ENCODE peak calls at places on chromosomes 11 and 22, in four cellular contexts. One of them, this sample, is unnamed.
A peak's percentile ranks its signal among the peaks of the same experiment; 100 is the strongest.

GRCh38 chr11:45537617-45538016 is 127.8 kb downstream of the CHST1 start:
- DNase-seq in stimulated activated CD8-positive, alpha-beta memory T cell treated with anti-CD3 and anti-CD28 coated beads, Interleukin-4, amount 100 ng/mL, for 24 hours: no peak
- DNase-seq in activated T-helper 1 cell treated with anti-CD3 and anti-CD28 coated beads, Interleukin-12 subunit alpha, Interleukin-12 subunit beta, Interleukin-2, Interleukin-4 antibody, amounts not matched to agents 30 ng/mL and 10 ng/mL and 1 ng/mL, durations not matched to agents 14 hours and 24 hours and 36 hours: no peak
- DNase-seq in NCI-H524 treated with DMSO at 0.1 percent for 48 hours: no peak
- DNase-seq in this sample: no peak

GRCh38 chr22:34855471-34855870 is 210.5 kb upstream of the ISX start:
- DNase-seq in NCI-H524 treated with DMSO at 0.1 percent for 48 hours: no peak
- DNase-seq in stimulated activated CD8-positive, alpha-beta memory T cell treated with anti-CD3 and anti-CD28 coated beads, Interleukin-4, amount 100 ng/mL, for 24 hours: no peak
- DNase-seq in activated T-helper 1 cell treated with anti-CD3 and anti-CD28 coated beads, Interleukin-12 subunit alpha, Interleukin-12 subunit beta, Interleukin-2, Interleukin-4 antibody, amounts not matched to agents 30 ng/mL and 10 ng/mL and 1 ng/mL, durations not matched to agents 14 hours and 24 hours and 36 hours: no peak
- DNase-seq in this sample: no peak

GRCh38 chr11:18245396-18245795 is 3.1 kb downstream of the SAA2 start:
- DNase-seq in activated T-helper 1 cell treated with anti-CD3 and anti-CD28 coated beads, Interleukin-12 subunit alpha, Interleukin-12 subunit beta, Interleukin-2, Interleukin-4 antibody, amounts not matched to agents 30 ng/mL and 10 ng/mL and 1 ng/mL, durations not matched to agents 14 hours and 24 hours and 36 hours: no peak
- DNase-seq in stimulated activated CD8-positive, alpha-beta memory T cell treated with anti-CD3 and anti-CD28 coated beads, Interleukin-4, amount 100 ng/mL, for 24 hours: no peak
- DNase-seq in NCI-H524 treated with DMSO at 0.1 percent for 48 hours: no peak
- DNase-seq in this sample: no peak

GRCh38 chr11:77147668-77148321 is 19.7 kb downstream of the MYO7A start:
- DNase-seq in NCI-H524 treated with DMSO at 0.1 percent for 48 hours: peak; percentile 86
- DNase-seq in stimulated activated CD8-positive, alpha-beta memory T cell treated with anti-CD3 and anti-CD28 coated beads, Interleukin-4, amount 100 ng/mL, for 24 hours: peak; percentile 13
- DNase-seq in activated T-helper 1 cell treated with anti-CD3 and anti-CD28 coated beads, Interleukin-12 subunit alpha, Interleukin-12 subunit beta, Interleukin-2, Interleukin-4 antibody, amounts not matched to agents 30 ng/mL and 10 ng/mL and 1 ng/mL, durations not matched to agents 14 hours and 24 hours and 36 hours: no peak
- DNase-seq in this sample: peak; percentile 23

GRCh38 chr11:40166892-40167291 is 1292.6 kb downstream of the LRRC4C start:
- DNase-seq in NCI-H524 treated with DMSO at 0.1 percent for 48 hours: no peak
- DNase-seq in stimulated activated CD8-positive, alpha-beta memory T cell treated with anti-CD3 and anti-CD28 coated beads, Interleukin-4, amount 100 ng/mL, for 24 hours: no peak
- DNase-seq in activated T-helper 1 cell treated with anti-CD3 and anti-CD28 coated beads, Interleukin-12 subunit alpha, Interleukin-12 subunit beta, Interleukin-2, Interleukin-4 antibody, amounts not matched to agents 30 ng/mL and 10 ng/mL and 1 ng/mL, durations not matched to agents 14 hours and 24 hours and 36 hours: no peak
- DNase-seq in this sample: no peak

GRCh38 chr11:104538313-104538712 is 359.9 kb downstream of the CASP12 start:
- DNase-seq in activated T-helper 1 cell treated with anti-CD3 and anti-CD28 coated beads, Interleukin-12 subunit alpha, Interleukin-12 subunit beta, Interleukin-2, Interleukin-4 antibody, amounts not matched to agents 30 ng/mL and 10 ng/mL and 1 ng/mL, durations not matched to agents 14 hours and 24 hours and 36 hours: no peak
- DNase-seq in NCI-H524 treated with DMSO at 0.1 percent for 48 hours: no peak
- DNase-seq in stimulated activated CD8-positive, alpha-beta memory T cell treated with anti-CD3 and anti-CD28 coated beads, Interleukin-4, amount 100 ng/mL, for 24 hours: no peak
- DNase-seq in this sample: no peak

GRCh38 chr11:70448983-70449567 is 50.7 kb downstream of the CTTN start:
- DNase-seq in NCI-H524 treated with DMSO at 0.1 percent for 48 hours: no peak
- DNase-seq in activated T-helper 1 cell treated with anti-CD3 and anti-CD28 coated beads, Interleukin-12 subunit alpha, Interleukin-12 subunit beta, Interleukin-2, Interleukin-4 antibody, amounts not matched to agents 30 ng/mL and 10 ng/mL and 1 ng/mL, durations not matched to agents 14 hours and 24 hours and 36 hours: no peak
- DNase-seq in stimulated activated CD8-positive, alpha-beta memory T cell treated with anti-CD3 and anti-CD28 coated beads, Interleukin-4, amount 100 ng/mL, for 24 hours: no peak
- DNase-seq in this sample: no peak

GRCh38 chr22:50535113-50535512 is 5.3 kb upstream of the TYMP start:
- DNase-seq in stimulated activated CD8-positive, alpha-beta memory T cell treated with anti-CD3 and anti-CD28 coated beads, Interleukin-4, amount 100 ng/mL, for 24 hours: no peak
- DNase-seq in activated T-helper 1 cell treated with anti-CD3 and anti-CD28 coated beads, Interleukin-12 subunit alpha, Interleukin-12 subunit beta, Interleukin-2, Interleukin-4 antibody, amounts not matched to agents 30 ng/mL and 10 ng/mL and 1 ng/mL, durations not matched to agents 14 hours and 24 hours and 36 hours: no peak
- DNase-seq in NCI-H524 treated with DMSO at 0.1 percent for 48 hours: no peak
- DNase-seq in this sample: no peak

GRCh38 chr11:34458566-34458965 is 19.8 kb downstream of the CAT start:
- DNase-seq in NCI-H524 treated with DMSO at 0.1 percent for 48 hours: no peak
- DNase-seq in stimulated activated CD8-positive, alpha-beta memory T cell treated with anti-CD3 and anti-CD28 coated beads, Interleukin-4, amount 100 ng/mL, for 24 hours: no peak
- DNase-seq in activated T-helper 1 cell treated with anti-CD3 and anti-CD28 coated beads, Interleukin-12 subunit alpha, Interleukin-12 subunit beta, Interleukin-2, Interleukin-4 antibody, amounts not matched to agents 30 ng/mL and 10 ng/mL and 1 ng/mL, durations not matched to agents 14 hours and 24 hours and 36 hours: no peak
- DNase-seq in this sample: no peak

GRCh38 chr11:19816817-19817216 is 104.2 kb downstream of the NAV2 start:
- DNase-seq in NCI-H524 treated with DMSO at 0.1 percent for 48 hours: peak; percentile 29
- DNase-seq in activated T-helper 1 cell treated with anti-CD3 and anti-CD28 coated beads, Interleukin-12 subunit alpha, Interleukin-12 subunit beta, Interleukin-2, Interleukin-4 antibody, amounts not matched to agents 30 ng/mL and 10 ng/mL and 1 ng/mL, durations not matched to agents 14 hours and 24 hours and 36 hours: no peak
- DNase-seq in stimulated activated CD8-positive, alpha-beta memory T cell treated with anti-CD3 and anti-CD28 coated beads, Interleukin-4, amount 100 ng/mL, for 24 hours: no peak
- DNase-seq in this sample: no peak

GRCh38 chr11:132717824-132718223 is 814.5 kb downstream of the OPCML start:
- DNase-seq in stimulated activated CD8-positive, alpha-beta memory T cell treated with anti-CD3 and anti-CD28 coated beads, Interleukin-4, amount 100 ng/mL, for 24 hours: no peak
- DNase-seq in NCI-H524 treated with DMSO at 0.1 percent for 48 hours: no peak
- DNase-seq in activated T-helper 1 cell treated with anti-CD3 and anti-CD28 coated beads, Interleukin-12 subunit alpha, Interleukin-12 subunit beta, Interleukin-2, Interleukin-4 antibody, amounts not matched to agents 30 ng/mL and 10 ng/mL and 1 ng/mL, durations not matched to agents 14 hours and 24 hours and 36 hours: no peak
- DNase-seq in this sample: no peak

GRCh38 chr22:24587251-24587650 is 5.6 kb downstream of the LRRC75B start:
- DNase-seq in NCI-H524 treated with DMSO at 0.1 percent for 48 hours: no peak
- DNase-seq in stimulated activated CD8-positive, alpha-beta memory T cell treated with anti-CD3 and anti-CD28 coated beads, Interleukin-4, amount 100 ng/mL, for 24 hours: no peak
- DNase-seq in activated T-helper 1 cell treated with anti-CD3 and anti-CD28 coated beads, Interleukin-12 subunit alpha, Interleukin-12 subunit beta, Interleukin-2, Interleukin-4 antibody, amounts not matched to agents 30 ng/mL and 10 ng/mL and 1 ng/mL, durations not matched to agents 14 hours and 24 hours and 36 hours: no peak
- DNase-seq in this sample: no peak

GRCh38 chr11:70302086-70302752 is 31.7 kb downstream of the PPFIA1 start:
- DNase-seq in stimulated activated CD8-positive, alpha-beta memory T cell treated with anti-CD3 and anti-CD28 coated beads, Interleukin-4, amount 100 ng/mL, for 24 hours: no peak
- DNase-seq in activated T-helper 1 cell treated with anti-CD3 and anti-CD28 coated beads, Interleukin-12 subunit alpha, Interleukin-12 subunit beta, Interleukin-2, Interleukin-4 antibody, amounts not matched to agents 30 ng/mL and 10 ng/mL and 1 ng/mL, durations not matched to agents 14 hours and 24 hours and 36 hours: no peak
- DNase-seq in NCI-H524 treated with DMSO at 0.1 percent for 48 hours: no peak
- DNase-seq in this sample: no peak

GRCh38 chr11:62611705-62612365 is 740 bp downstream of the EML3 start:
- DNase-seq in stimulated activated CD8-positive, alpha-beta memory T cell treated with anti-CD3 and anti-CD28 coated beads, Interleukin-4, amount 100 ng/mL, for 24 hours: peak; percentile 40
- DNase-seq in activated T-helper 1 cell treated with anti-CD3 and anti-CD28 coated beads, Interleukin-12 subunit alpha, Interleukin-12 subunit beta, Interleukin-2, Interleukin-4 antibody, amounts not matched to agents 30 ng/mL and 10 ng/mL and 1 ng/mL, durations not matched to agents 14 hours and 24 hours and 36 hours: no peak
- DNase-seq in NCI-H524 treated with DMSO at 0.1 percent for 48 hours: no peak
- DNase-seq in this sample: peak; percentile 44

GRCh38 chr11:78331711-78332110 is 85.9 kb downstream of the GAB2 start:
- DNase-seq in activated T-helper 1 cell treated with anti-CD3 and anti-CD28 coated beads, Interleukin-12 subunit alpha, Interleukin-12 subunit beta, Interleukin-2, Interleukin-4 antibody, amounts not matched to agents 30 ng/mL and 10 ng/mL and 1 ng/mL, durations not matched to agents 14 hours and 24 hours and 36 hours: no peak
- DNase-seq in stimulated activated CD8-positive, alpha-beta memory T cell treated with anti-CD3 and anti-CD28 coated beads, Interleukin-4, amount 100 ng/mL, for 24 hours: no peak
- DNase-seq in NCI-H524 treated with DMSO at 0.1 percent for 48 hours: no peak
- DNase-seq in this sample: no peak

GRCh38 chr22:22815397-22816170 is 72.0 kb upstream of the IGLL5 start:
- DNase-seq in NCI-H524 treated with DMSO at 0.1 percent for 48 hours: no peak
- DNase-seq in stimulated activated CD8-positive, alpha-beta memory T cell treated with anti-CD3 and anti-CD28 coated beads, Interleukin-4, amount 100 ng/mL, for 24 hours: no peak
- DNase-seq in activated T-helper 1 cell treated with anti-CD3 and anti-CD28 coated beads, Interleukin-12 subunit alpha, Interleukin-12 subunit beta, Interleukin-2, Interleukin-4 antibody, amounts not matched to agents 30 ng/mL and 10 ng/mL and 1 ng/mL, durations not matched to agents 14 hours and 24 hours and 36 hours: no peak
- DNase-seq in this sample: no peak

GRCh38 chr22:43828711-43829447 is 16.8 kb upstream of the EFCAB6 start:
- DNase-seq in activated T-helper 1 cell treated with anti-CD3 and anti-CD28 coated beads, Interleukin-12 subunit alpha, Interleukin-12 subunit beta, Interleukin-2, Interleukin-4 antibody, amounts not matched to agents 30 ng/mL and 10 ng/mL and 1 ng/mL, durations not matched to agents 14 hours and 24 hours and 36 hours: no peak
- DNase-seq in stimulated activated CD8-positive, alpha-beta memory T cell treated with anti-CD3 and anti-CD28 coated beads, Interleukin-4, amount 100 ng/mL, for 24 hours: no peak
- DNase-seq in NCI-H524 treated with DMSO at 0.1 percent for 48 hours: peak; percentile 5
- DNase-seq in this sample: no peak

GRCh38 chr11:78022397-78023396 is at the start of gene KCTD14:
- DNase-seq in NCI-H524 treated with DMSO at 0.1 percent for 48 hours: no peak
- DNase-seq in activated T-helper 1 cell treated with anti-CD3 and anti-CD28 coated beads, Interleukin-12 subunit alpha, Interleukin-12 subunit beta, Interleukin-2, Interleukin-4 antibody, amounts not matched to agents 30 ng/mL and 10 ng/mL and 1 ng/mL, durations not matched to agents 14 hours and 24 hours and 36 hours: no peak
- DNase-seq in stimulated activated CD8-positive, alpha-beta memory T cell treated with anti-CD3 and anti-CD28 coated beads, Interleukin-4, amount 100 ng/mL, for 24 hours: no peak
- DNase-seq in this sample: no peak

GRCh38 chr11:103338621-103339484 is 229.6 kb downstream of the DYNC2H1 start:
- DNase-seq in stimulated activated CD8-positive, alpha-beta memory T cell treated with anti-CD3 and anti-CD28 coated beads, Interleukin-4, amount 100 ng/mL, for 24 hours: no peak
- DNase-seq in activated T-helper 1 cell treated with anti-CD3 and anti-CD28 coated beads, Interleukin-12 subunit alpha, Interleukin-12 subunit beta, Interleukin-2, Interleukin-4 antibody, amounts not matched to agents 30 ng/mL and 10 ng/mL and 1 ng/mL, durations not matched to agents 14 hours and 24 hours and 36 hours: no peak
- DNase-seq in NCI-H524 treated with DMSO at 0.1 percent for 48 hours: no peak
- DNase-seq in this sample: no peak

GRCh38 chr22:43970037-43970747 is 14.9 kb downstream of the SAMM50 start:
- DNase-seq in stimulated activated CD8-positive, alpha-beta memory T cell treated with anti-CD3 and anti-CD28 coated beads, Interleukin-4, amount 100 ng/mL, for 24 hours: no peak
- DNase-seq in NCI-H524 treated with DMSO at 0.1 percent for 48 hours: no peak
- DNase-seq in activated T-helper 1 cell treated with anti-CD3 and anti-CD28 coated beads, Interleukin-12 subunit alpha, Interleukin-12 subunit beta, Interleukin-2, Interleukin-4 antibody, amounts not matched to agents 30 ng/mL and 10 ng/mL and 1 ng/mL, durations not matched to agents 14 hours and 24 hours and 36 hours: no peak
- DNase-seq in this sample: no peak

GRCh38 chr11:313787-314547 is at the start of gene IFITM1:
- DNase-seq in stimulated activated CD8-positive, alpha-beta memory T cell treated with anti-CD3 and anti-CD28 coated beads, Interleukin-4, amount 100 ng/mL, for 24 hours: no peak
- DNase-seq in activated T-helper 1 cell treated with anti-CD3 and anti-CD28 coated beads, Interleukin-12 subunit alpha, Interleukin-12 subunit beta, Interleukin-2, Interleukin-4 antibody, amounts not matched to agents 30 ng/mL and 10 ng/mL and 1 ng/mL, durations not matched to agents 14 hours and 24 hours and 36 hours: peak; percentile 64
- DNase-seq in NCI-H524 treated with DMSO at 0.1 percent for 48 hours: no peak
- DNase-seq in this sample: peak; percentile 57

GRCh38 chr11:128691802-128692749 is 1.8 kb upstream of the FLI1 start:
- DNase-seq in stimulated activated CD8-positive, alpha-beta memory T cell treated with anti-CD3 and anti-CD28 coated beads, Interleukin-4, amount 100 ng/mL, for 24 hours: no peak
- DNase-seq in activated T-helper 1 cell treated with anti-CD3 and anti-CD28 coated beads, Interleukin-12 subunit alpha, Interleukin-12 subunit beta, Interleukin-2, Interleukin-4 antibody, amounts not matched to agents 30 ng/mL and 10 ng/mL and 1 ng/mL, durations not matched to agents 14 hours and 24 hours and 36 hours: no peak
- DNase-seq in NCI-H524 treated with DMSO at 0.1 percent for 48 hours: no peak
- DNase-seq in this sample: no peak

GRCh38 chr22:47190276-47190956 is 428.0 kb downstream of the TBC1D22A start:
- DNase-seq in NCI-H524 treated with DMSO at 0.1 percent for 48 hours: peak; percentile 34
- DNase-seq in activated T-helper 1 cell treated with anti-CD3 and anti-CD28 coated beads, Interleukin-12 subunit alpha, Interleukin-12 subunit beta, Interleukin-2, Interleukin-4 antibody, amounts not matched to agents 30 ng/mL and 10 ng/mL and 1 ng/mL, durations not matched to agents 14 hours and 24 hours and 36 hours: no peak
- DNase-seq in stimulated activated CD8-positive, alpha-beta memory T cell treated with anti-CD3 and anti-CD28 coated beads, Interleukin-4, amount 100 ng/mL, for 24 hours: no peak
- DNase-seq in this sample: no peak

GRCh38 chr11:71429701-71430100 is 18.5 kb downstream of the DHCR7 start:
- DNase-seq in stimulated activated CD8-positive, alpha-beta memory T cell treated with anti-CD3 and anti-CD28 coated beads, Interleukin-4, amount 100 ng/mL, for 24 hours: no peak
- DNase-seq in activated T-helper 1 cell treated with anti-CD3 and anti-CD28 coated beads, Interleukin-12 subunit alpha, Interleukin-12 subunit beta, Interleukin-2, Interleukin-4 antibody, amounts not matched to agents 30 ng/mL and 10 ng/mL and 1 ng/mL, durations not matched to agents 14 hours and 24 hours and 36 hours: no peak
- DNase-seq in NCI-H524 treated with DMSO at 0.1 percent for 48 hours: no peak
- DNase-seq in this sample: no peak

GRCh38 chr11:58979222-58979621 is 39.9 kb downstream of the GLYATL1 start:
- DNase-seq in NCI-H524 treated with DMSO at 0.1 percent for 48 hours: no peak
- DNase-seq in stimulated activated CD8-positive, alpha-beta memory T cell treated with anti-CD3 and anti-CD28 coated beads, Interleukin-4, amount 100 ng/mL, for 24 hours: no peak
- DNase-seq in activated T-helper 1 cell treated with anti-CD3 and anti-CD28 coated beads, Interleukin-12 subunit alpha, Interleukin-12 subunit beta, Interleukin-2, Interleukin-4 antibody, amounts not matched to agents 30 ng/mL and 10 ng/mL and 1 ng/mL, durations not matched to agents 14 hours and 24 hours and 36 hours: no peak
- DNase-seq in this sample: no peak

This sample was measured in T-helper 2 cell treated with Interferon-gamma antibody and Interleukin-4, amounts not matched to agents 5 μg/mL and 100 μg/mL, for 36 hours.